ENCODE peak calls at places on chromosomes 3 and 15, in ten cellular contexts. D, S, Y, H, I, G, T, P, F and U are unnamed samples.

GRCh38 chr3:130582457-130583155 is 65.6 kb downstream of the COL6A6 start:
- DNase-seq in D (no peak), S (no peak), Y (no peak), H (no peak), I (no peak), G (no peak), T (no peak), P (peak; percentile 30), F (no peak), U (peak; percentile 12)

GRCh38 chr3:102664126-102664525 is 229.3 kb downstream of the ZPLD1 start:
- DNase-seq in D (no peak), S (no peak), Y (no peak), H (no peak), I (no peak), G (no peak), T (no peak), P (no peak), F (no peak), U (no peak)

GRCh38 chr3:38985981-38986380 is 65.8 kb downstream of the SCN11A start:
- DNase-seq in D (no peak), S (no peak), Y (no peak), H (no peak), I (no peak), G (no peak), T (peak; percentile 20), P (no peak), F (no peak), U (no peak)

GRCh38 chr15:72827216-72827615 is 43.7 kb upstream of the ADPGK start:
- DNase-seq in D (no peak), S (no peak), Y (no peak), H (no peak), I (no peak), G (no peak), T (no peak), P (no peak), F (no peak), U (no peak)

GRCh38 chr15:40964634-40965033 is 11.4 kb downstream of the CHAC1 start:
- DNase-seq in D (no peak), S (no peak), Y (no peak), H (no peak), I (no peak), G (no peak), T (no peak), P (no peak), F (no peak), U (no peak)

GRCh38 chr3:50519471-50520089 is 16.1 kb upstream of the CACNA2D2 start:
- DNase-seq in D (peak; percentile 41), S (peak; percentile 83), Y (peak; percentile 54), H (no peak), I (peak; percentile 83), G (peak; percentile 81), T (peak; percentile 21), P (peak; percentile 81), F (peak; percentile 68), U (peak; percentile 77)

GRCh38 chr3:122994954-122995353 is 32.6 kb downstream of the SEMA5B start:
- DNase-seq in D (no peak), S (no peak), Y (no peak), H (no peak), I (no peak), G (no peak), T (no peak), P (no peak), F (no peak), U (no peak)

GRCh38 chr15:68609618-68610017 is 30.8 kb downstream of the CORO2B start:
- DNase-seq in D (no peak), S (no peak), Y (no peak), H (no peak), I (peak; percentile 51), G (no peak), T (no peak), P (no peak), F (peak; percentile 79), U (no peak)

GRCh38 chr3:39448506-39449233 is 18.8 kb upstream of the MOBP start:
- DNase-seq in D (no peak), S (no peak), Y (no peak), H (no peak), I (no peak), G (no peak), T (no peak), P (no peak), F (no peak), U (no peak)

DNA sequence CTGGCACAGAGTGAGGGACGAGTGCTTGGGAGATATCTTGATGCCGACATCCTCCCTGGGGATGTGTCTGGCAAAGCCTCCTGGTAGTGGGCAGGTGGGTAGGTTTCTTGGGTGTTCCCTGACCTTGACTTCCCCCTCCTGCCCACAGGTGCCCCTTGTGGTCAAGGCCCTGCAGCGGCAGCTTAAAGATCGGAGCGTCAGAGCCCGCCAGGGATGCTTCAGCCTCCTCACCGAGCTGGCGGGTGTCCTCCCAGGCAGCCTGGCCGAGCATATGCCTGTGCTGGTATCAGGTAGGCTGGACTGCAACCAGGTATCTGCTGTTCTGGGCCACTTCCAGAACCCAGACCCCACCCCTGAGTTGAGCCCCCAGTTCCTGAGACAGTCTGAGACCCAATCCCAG is 19.2 kb downstream of the CAND2 start:
- DNase-seq in D (no peak), S (no peak), Y (no peak), H (no peak), I (no peak), G (no peak), T (no peak), P (no peak), F (no peak), U (no peak)
- TF ChIP-seq CTCF in D (no peak), S (peak; percentile 19), Y (no peak), H (no peak), I (no peak), G (no peak), T (peak; percentile 9), P (no peak), F (no peak), U (no peak)

DNA sequence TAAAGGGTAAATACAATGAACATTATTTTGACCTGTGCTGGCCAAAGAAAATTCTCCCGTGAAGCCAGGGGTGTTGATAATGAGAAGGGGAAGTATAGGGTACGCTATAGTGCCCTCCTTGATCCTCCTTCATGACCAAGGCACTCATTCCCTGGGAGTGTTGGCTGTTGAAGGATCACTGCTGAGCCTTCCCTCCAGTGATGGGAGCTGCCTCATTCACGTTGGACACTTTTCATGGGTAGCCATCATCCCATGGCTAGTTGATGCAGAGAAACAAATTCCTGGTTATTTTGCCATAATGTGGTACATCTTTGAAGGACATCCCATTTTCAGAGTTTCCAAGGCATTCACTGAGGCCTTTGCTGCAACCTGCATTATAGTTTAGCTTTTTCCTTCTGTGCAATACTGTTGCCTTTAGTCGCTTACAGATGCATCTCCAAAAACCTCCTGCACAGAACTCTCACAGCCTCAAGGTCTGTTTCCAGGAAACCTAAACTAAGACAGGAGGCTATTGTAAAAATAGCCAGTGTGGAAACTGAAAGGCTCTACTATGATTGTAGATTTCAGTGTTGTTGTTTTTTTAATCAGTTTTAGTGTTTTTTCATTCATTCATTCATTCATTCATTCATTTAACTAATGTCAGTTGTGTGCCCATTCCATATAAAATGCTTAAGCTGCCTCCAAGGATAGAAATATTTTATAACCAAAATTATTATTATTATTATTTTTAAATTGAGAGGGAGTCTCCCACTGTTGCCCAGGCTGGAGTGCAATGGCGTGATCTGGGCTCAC is 40.8 kb downstream of the TGFBR2 start:
- DNase-seq in D (no peak), S (no peak), Y (no peak), H (no peak), I (no peak), G (no peak), T (no peak), P (no peak), F (no peak), U (no peak)
- TF ChIP-seq CTCF in D (no peak), S (no peak), Y (no peak), H (no peak), I (no peak), G (no peak), T (no peak), P (no peak), F (no peak), U (no peak)

DNA sequence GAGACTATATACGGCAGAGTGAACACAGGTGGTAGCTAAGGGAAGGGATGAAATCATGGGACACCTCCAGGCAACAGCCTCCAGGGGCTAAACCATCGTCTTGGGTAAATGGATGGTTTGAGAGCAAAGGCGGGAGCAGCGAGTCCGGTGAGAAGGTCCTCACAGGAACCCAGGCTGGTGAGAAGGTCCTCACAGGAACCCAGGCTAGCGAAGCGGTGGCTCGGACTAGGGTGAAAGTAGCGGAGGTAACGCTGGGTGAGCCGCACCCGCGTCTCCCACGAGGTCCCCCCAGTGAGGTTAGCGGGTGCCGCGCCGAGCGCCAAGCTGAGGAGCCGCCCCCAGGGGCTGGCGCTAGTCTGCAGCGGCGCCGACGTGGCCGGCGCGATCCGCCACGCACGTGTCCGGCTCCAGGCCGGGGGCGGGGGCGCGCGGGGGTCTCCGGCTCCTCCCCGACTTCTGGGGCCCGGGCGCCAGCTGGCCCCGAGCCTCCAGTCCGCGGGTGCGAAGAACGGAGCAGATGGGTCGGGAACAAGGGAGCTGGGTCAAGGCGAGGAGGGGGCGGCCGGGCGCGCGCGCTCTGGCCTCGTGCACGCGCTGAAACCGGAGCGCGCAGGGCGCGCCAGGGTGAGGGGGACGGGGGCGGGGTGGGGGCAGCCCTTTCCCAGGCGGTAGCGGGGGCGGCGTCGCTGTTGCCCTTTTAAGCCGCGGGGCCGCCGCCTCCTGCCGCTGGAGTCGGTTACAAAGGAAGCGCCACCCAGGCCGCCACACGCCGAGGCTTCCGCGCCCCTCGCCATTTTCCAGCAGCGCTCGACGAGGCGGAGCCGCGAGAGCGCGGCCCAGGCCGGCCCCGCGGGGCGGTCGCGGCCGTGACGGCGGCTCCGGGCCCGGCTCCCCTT is at the start of gene UBE2Q2:
- DNase-seq in D (peak; percentile 44), S (peak; percentile 78), Y (peak; percentile 66), H (no peak), I (peak; percentile 83), G (peak; percentile 63), T (peak; percentile 55), P (peak; percentile 88), F (peak; percentile 86), U (peak; percentile 86)
- TF ChIP-seq CTCF in D (no peak), S (no peak), Y (no peak), H (no peak), I (no peak), G (no peak), T (peak; percentile 7), P (no peak), F (no peak), U (no peak)

GRCh38 chr15:78396186-78396814 is 41.7 kb upstream of the IREB2 start:
- DNase-seq in D (no peak), S (no peak), Y (no peak), H (no peak), I (no peak), G (no peak), T (no peak), P (no peak), F (no peak), U (no peak)

GRCh38 chr15:78397382-78397781 is 40.6 kb upstream of the IREB2 start:
- DNase-seq in D (no peak), S (no peak), Y (no peak), H (no peak), I (no peak), G (no peak), T (no peak), P (no peak), F (no peak), U (no peak)

GRCh38 chr15:78398076-78398825 is 39.8 kb upstream of the IREB2 start:
- DNase-seq in D (no peak), S (no peak), Y (no peak), H (no peak), I (no peak), G (no peak), T (no peak), P (no peak), F (no peak), U (no peak)

GRCh38 chr15:78394981-78395619 is 42.9 kb upstream of the IREB2 start:
- DNase-seq in D (no peak), S (no peak), Y (no peak), H (no peak), I (no peak), G (peak; percentile 13), T (no peak), P (peak; percentile 53), F (no peak), U (no peak)

GRCh38 chr15:78396976-78397375 is 41.0 kb upstream of the IREB2 start:
- DNase-seq in D (peak; percentile 70), S (peak; percentile 52), Y (peak; percentile 46), H (no peak), I (no peak), G (peak; percentile 94), T (no peak), P (peak; percentile 58), F (peak; percentile 43), U (no peak)
- TF ChIP-seq CTCF in D (peak; percentile 66), S (peak; percentile 17), Y (peak; percentile 42), H (no peak), I (no peak), G (no peak), T (peak; percentile 56), P (peak; percentile 39), F (no peak), U (no peak)